ENCODE peak calls at places on chromosomes 5 and 9, in nine cellular contexts. D, S, Q, V, F, A, N, H and X are unnamed samples.

GRCh38 chr9:91310037-91310436 is 51.7 kb downstream of the AUH start:
- DNase-seq in A (no peak), H (no peak), D (no peak), S (no peak), Q (no peak), V (no peak), F (no peak), N (no peak), X (no peak)

GRCh38 chr9:114155263-114155966 is at the start of gene COL27A1:
- DNase-seq in Q (peak), H (peak), N (peak), S (peak), V (peak), D (peak), A (peak), F (peak), X (peak)

GRCh38 chr9:98495530-98495929 is 213.2 kb downstream of the GABBR2 start:
- DNase-seq in S (no peak), N (no peak), D (no peak), F (no peak), Q (no peak), V (no peak), A (no peak), H (no peak), X (no peak)

GRCh38 chr5:174736351-174736721 is 12.0 kb downstream of the MSX2 start:
- DNase-seq in S (peak), A (peak), D (no peak), N (no peak), H (no peak), Q (no peak), F (no peak), V (no peak), X (no peak)

GRCh38 chr9:96139592-96140251 is 162.3 kb downstream of the HSD17B3 start:
- DNase-seq in Q (no peak), V (no peak), A (peak), H (peak), F (no peak), N (no peak), S (peak), D (no peak), X (no peak)

GRCh38 chr9:38057416-38058195 is 11.4 kb downstream of the SHB start:
- DNase-seq in S (no peak), V (no peak), Q (no peak), N (no peak), F (no peak), D (no peak), H (no peak), A (no peak), X (no peak)

GRCh38 chr5:61450880-61451279 is 118.8 kb downstream of the ZSWIM6 start:
- DNase-seq in F (peak), D (no peak), N (no peak), A (peak), S (peak), Q (no peak), V (no peak), H (no peak), X (no peak)

GRCh38 chr5:149002053-149002452 is 60.8 kb downstream of the SH3TC2 start:
- DNase-seq in V (peak), A (peak), F (no peak), D (no peak), S (peak), Q (no peak), N (no peak), H (no peak), X (peak)

GRCh38 chr5:149364719-149365118 is 6.9 kb downstream of the PCYOX1L start:
- DNase-seq in S (no peak), H (no peak), V (no peak), D (no peak), F (no peak), Q (no peak), N (no peak), A (no peak), X (peak)

GRCh38 chr5:179129607-179130071 is 69.5 kb downstream of the ZNF354C start:
- DNase-seq in F (no peak), Q (no peak), H (peak), A (no peak), N (peak), D (no peak), S (no peak), V (no peak), X (no peak)

GRCh38 chr9:87883274-87883673 is 597 bp downstream of the SPATA31E1 start:
- DNase-seq in F (no peak), A (no peak), D (no peak), N (peak), V (no peak), Q (no peak), H (no peak), S (no peak), X (no peak)

GRCh38 chr5:142613231-142613630 is 72.7 kb downstream of the FGF1 start:
- DNase-seq in V (no peak), Q (no peak), N (no peak), A (no peak), F (no peak), H (no peak), D (no peak), S (peak), X (no peak)